ENCODE peak calls at places on chromosome 20, in eight cellular contexts. T is left ventricle myocardium superior; R is stimulated activated CD4-positive, alpha-beta T cell treated with anti-CD3 and anti-CD28 coated beads, Interleukin-12 subunit alpha, Interleukin-12 subunit beta, amount 100 ng/mL, for 4 hours; S is iPS DF 6.9; Q is SW 1271; L is mesendoderm; G is T-helper 17 cell; V is neural crest cell. P is an unnamed sample.

GRCh38 chr20:47810116-47810672 is 24.9 kb upstream of the SULF2 start:
- DNase-seq in G (no peak), V (no peak), S (no peak), T (no peak), R (no peak), L (no peak), Q (no peak), P (no peak)

GRCh38 chr20:63191400-63191799 is 24.5 kb downstream of the YTHDF1 start:
- DNase-seq in S (no peak), R (no peak), V (no peak), L (no peak), Q (no peak), G (no peak), T (peak), P (no peak)

GRCh38 chr20:23446505-23446904 is 6.2 kb downstream of the CST11 start:
- DNase-seq in Q (no peak), V (peak), S (peak), R (peak), L (peak), T (peak), G (no peak), P (peak)

GRCh38 chr20:38126146-38126912 is 38.7 kb downstream of the TGM2 start:
- DNase-seq in L (no peak), G (no peak), V (no peak), T (peak), R (no peak), Q (no peak), S (no peak), P (no peak)

GRCh38 chr20:59123011-59123676 is 40.5 kb upstream of the ZNF831 start:
- DNase-seq in R (peak), S (no peak), L (no peak), V (no peak), G (no peak), T (no peak), Q (no peak), P (peak)

GRCh38 chr20:5091902-5092301 is 27.9 kb downstream of the PCNA start:
- DNase-seq in S (no peak), L (no peak), V (no peak), T (no peak), Q (no peak), G (no peak), R (no peak), P (no peak)

GRCh38 chr20:53708129-53708968 is 114.7 kb upstream of the ZNF217 start:
- DNase-seq in V (no peak), S (no peak), Q (no peak), L (no peak), R (peak), G (no peak), T (no peak), P (peak)

GRCh38 chr20:21019831-21020655 is 86.1 kb downstream of the LINC00237 start:
- DNase-seq in S (no peak), G (no peak), T (peak), V (no peak), Q (no peak), L (no peak), R (no peak), P (no peak)

GRCh38 chr20:20632644-20633043 is 79.8 kb downstream of the RALGAPA2 start:
- DNase-seq in Q (no peak), T (no peak), L (no peak), S (no peak), R (no peak), G (no peak), V (no peak), P (no peak)

GRCh38 chr20:34536798-34537394 is 20.7 kb downstream of the DYNLRB1 start:
- DNase-seq in V (peak), G (peak), Q (no peak), R (peak), T (peak), L (peak), S (no peak), P (no peak)

P was measured in AML-193.